ENCODE peak calls at places on chromosome 5, in six cellular contexts. Y is fibroblast of mammary gland, O is AG04450, X is A549, R is pancreas, C is mammary epithelial cell. I is an unnamed sample.

GRCh38 chr5:131466171-131466766 is 168.8 kb downstream of the RAPGEF6 start:
- DNase-seq in Y (peak; percentile 98), X (peak; percentile 12), C (peak; percentile 73), R (no peak), O (peak; percentile 36), I (peak; percentile 76)

GRCh38 chr5:109901628-109901981 is 211.9 kb downstream of the MAN2A1 start:
- DNase-seq in R (no peak), O (no peak), X (no peak), C (no peak), Y (no peak), I (no peak)

GRCh38 chr5:63050916-63051315 is 472.3 kb downstream of the LRRC70 start:
- DNase-seq in X (no peak), C (no peak), R (no peak), O (no peak), Y (peak; percentile 0), I (no peak)

GRCh38 chr5:180648658-180649296 is 623 bp downstream of the FLT4 start:
- DNase-seq in X (peak; percentile 33), R (peak; percentile 63), Y (no peak), C (no peak), O (no peak), I (no peak)

GRCh38 chr5:31638748-31639418 is at the start of gene PDZD2:
- DNase-seq in C (peak; percentile 62), R (peak; percentile 87), X (peak; percentile 65), O (peak; percentile 4), Y (peak; percentile 43), I (peak; percentile 37)

GRCh38 chr5:115657883-115658233 is 32.0 kb upstream of the TMED7 start:
- DNase-seq in C (peak; percentile 71), R (no peak), Y (peak; percentile 91), X (peak; percentile 38), O (peak; percentile 20), I (peak; percentile 87)

GRCh38 chr5:96538831-96539250 is 105.8 kb upstream of the PCSK1 start:
- DNase-seq in R (no peak), X (peak; percentile 28), C (no peak), O (no peak), Y (peak; percentile 68), I (no peak)

GRCh38 chr5:6715271-6715670 is 2.0 kb downstream of the TENT4A start:
- DNase-seq in Y (no peak), O (no peak), X (no peak), R (no peak), C (no peak), I (no peak)

GRCh38 chr5:76942581-76942980 is 10.3 kb upstream of the CRHBP start:
- DNase-seq in Y (peak; percentile 52), X (no peak), O (peak; percentile 6), R (no peak), C (peak; percentile 80), I (no peak)

GRCh38 chr5:74275204-74275992 is 365.1 kb downstream of the ENC1 start:
- DNase-seq in O (no peak), C (no peak), Y (peak; percentile 84), X (no peak), R (no peak), I (peak; percentile 36)

GRCh38 chr5:15683332-15683731 is 183.4 kb downstream of the FBXL7 start:
- DNase-seq in R (no peak), Y (no peak), X (peak; percentile 12), O (no peak), C (no peak), I (no peak)

GRCh38 chr5:60826653-60827052 is 17.4 kb downstream of the ELOVL7 start:
- DNase-seq in O (no peak), X (no peak), Y (no peak), C (no peak), R (no peak), I (no peak)

GRCh38 chr5:119814655-119815054 is 185.3 kb downstream of the FAM170A start:
- DNase-seq in X (no peak), R (no peak), C (no peak), O (no peak), Y (no peak), I (no peak)

GRCh38 chr5:59485104-59485503 is 408.4 kb downstream of the PDE4D start:
- DNase-seq in R (no peak), X (no peak), O (no peak), C (no peak), Y (peak; percentile 36), I (no peak)

GRCh38 chr5:40490464-40491083 is 189.1 kb upstream of the PTGER4 start:
- DNase-seq in X (no peak), C (no peak), Y (no peak), R (no peak), O (no peak), I (no peak)

GRCh38 chr5:39415186-39415585 is 9.6 kb downstream of the DAB2 start:
- DNase-seq in X (no peak), R (no peak), C (no peak), O (no peak), Y (no peak), I (peak; percentile 25)

GRCh38 chr5:75367401-75367800 is 30.4 kb downstream of the HMGCR start:
- DNase-seq in R (no peak), X (no peak), C (no peak), Y (peak; percentile 65), O (no peak), I (no peak)

GRCh38 chr5:55384072-55384471 is 76.3 kb downstream of the MTREX start:
- DNase-seq in C (no peak), Y (no peak), X (no peak), R (no peak), O (no peak), I (no peak)

DNA sequence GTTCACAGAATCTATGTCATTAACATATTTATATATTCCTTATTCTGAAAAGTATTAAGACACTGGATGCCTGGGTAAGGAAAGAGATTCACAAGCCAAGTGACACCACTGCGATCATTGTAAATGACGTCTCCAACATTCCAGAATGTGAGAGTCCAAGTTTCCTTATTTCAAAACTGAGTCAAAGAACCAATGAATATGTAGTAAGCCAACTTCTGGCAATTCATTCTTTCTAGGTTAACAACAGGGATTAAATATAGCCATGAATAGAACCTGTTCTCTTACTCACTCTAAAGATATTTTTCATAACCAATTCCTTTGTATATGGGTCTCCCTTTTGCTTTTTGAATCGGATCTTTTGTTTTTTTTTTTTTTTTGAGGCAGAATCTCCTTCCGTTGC is 18.1 kb downstream of the RAI14 start:
- DNase-seq in C (peak; percentile 87), O (peak; percentile 68), R (no peak), X (no peak), Y (peak; percentile 75), I (peak; percentile 89)
- H3K4me3 ChIP-seq in C (no peak overlapping the region), O (no peak overlapping the region), R (no peak overlapping the region), X (no peak overlapping the region), Y (no peak overlapping the region), I (no peak overlapping the region)

DNA sequence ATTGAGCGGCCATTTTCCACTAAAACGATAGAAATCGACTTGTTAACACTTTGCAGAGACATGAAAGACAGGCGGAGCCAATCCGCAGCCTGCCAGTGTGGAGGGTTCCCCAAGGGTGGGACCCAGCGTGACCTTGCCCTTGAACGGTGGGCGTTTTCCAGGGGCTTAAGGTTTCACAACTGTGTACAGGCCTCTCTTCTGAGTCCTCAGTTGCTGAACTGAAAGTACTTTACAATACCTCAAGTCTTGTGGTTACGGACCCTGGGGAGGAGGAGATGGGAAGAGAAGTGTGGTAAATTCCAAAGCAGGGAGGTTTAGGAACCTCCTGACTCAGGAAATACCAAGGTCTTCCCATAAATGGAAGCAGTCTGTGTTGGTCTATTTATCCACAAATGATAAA is 68.2 kb upstream of the CKMT2 start:
- DNase-seq in O (no peak), Y (no peak), C (no peak), X (no peak), R (no peak), I (peak; percentile 11)
- H3K4me3 ChIP-seq in O (no peak overlapping the region), Y (no peak overlapping the region), C (no peak overlapping the region), X (no peak overlapping the region), R (no peak overlapping the region), I (no peak overlapping the region)

GRCh38 chr5:12985142-12985541 is 959.3 kb downstream of the DNAH5 start:
- DNase-seq in O (no peak), C (no peak), R (no peak), X (no peak), Y (no peak), I (no peak)
- H3K4me3 ChIP-seq in O (no peak overlapping the region), C (no peak overlapping the region), R (no peak overlapping the region), X (no peak overlapping the region), Y (no peak overlapping the region), I (no peak overlapping the region)

GRCh38 chr5:150448353-150448752 is 1.2 kb downstream of the RPS14 start:
- DNase-seq in C (no peak), O (no peak), Y (peak; percentile 27), R (no peak), X (no peak), I (no peak)
- H3K4me3 ChIP-seq in C (peak overlapping the region; percentile 86), O (peak overlapping the region; percentile 97), Y (peak overlapping the region; percentile 95), R (peak overlapping the region; percentile 70), X (peak overlapping the region; percentile 78), I (peak overlapping the region; percentile 97)

GRCh38 chr5:107672212-107673105 is 1.7 kb upstream of the EFNA5 start:
- DNase-seq in Y (peak; percentile 87), C (peak; percentile 98), R (peak; percentile 72), X (peak; percentile 99), O (peak; percentile 84), I (peak; percentile 86)
- H3K4me3 ChIP-seq in Y (peak overlapping the region; percentile 58), C (peak overlapping the region; percentile 92), R (peak overlapping the region; percentile 11), X (peak overlapping the region; percentile 69), O (peak overlapping the region; percentile 70), I (peak overlapping the region; percentile 71)